ENCODE peak calls at places on chromosomes 6 and 20, in four cellular contexts. L is HFF-Myc; B is astrocyte; H is CD8-positive, alpha-beta T cell. F is an unnamed sample.

GRCh38 chr6:22925920-22926587 is 356.7 kb downstream of the HDGFL1 start:
- DNase-seq in L (no peak), B (no peak), H (no peak), F (no peak)

GRCh38 chr6:37285861-37286311 is 27.9 kb upstream of the TMEM217 start:
- DNase-seq in L (no peak), B (no peak), H (no peak), F (no peak)

GRCh38 chr6:72554761-72555221 is 67.1 kb upstream of the KCNQ5 start:
- DNase-seq in L (no peak), B (peak; percentile 57), H (no peak), F (no peak)

GRCh38 chr6:34246563-34247391 is 2.0 kb downstream of the SMIM29 start:
- DNase-seq in L (no peak), B (no peak), H (peak; percentile 55), F (peak; percentile 49)

GRCh38 chr6:44044154-44044539 is 83.1 kb downstream of the MRPL14 start:
- DNase-seq in L (no peak), B (no peak), H (no peak), F (peak; percentile 12)

GRCh38 chr20:25389858-25390537 is 637 bp downstream of the ABHD12 start:
- DNase-seq in L (no peak), B (no peak), H (peak; percentile 15), F (peak; percentile 43)

GRCh38 chr20:38275815-38276550 is 15.4 kb upstream of the KIAA1755 start:
- DNase-seq in L (peak; percentile 61), B (peak; percentile 89), H (no peak), F (no peak)

GRCh38 chr6:138997136-138997535 is 9.1 kb upstream of the REPS1 start:
- DNase-seq in L (no peak), B (no peak), H (no peak), F (no peak)

GRCh38 chr6:143911028-143911427 is 46.8 kb downstream of the ZC2HC1B start:
- DNase-seq in L (no peak), B (no peak), H (no peak), F (no peak)

GRCh38 chr6:38364127-38364526 is 275.6 kb downstream of the BTBD9 start:
- DNase-seq in L (no peak), B (no peak), H (no peak), F (no peak)

GRCh38 chr20:21184810-21185209 is 58.9 kb downstream of the KIZ start:
- DNase-seq in L (no peak), B (peak; percentile 11), H (no peak), F (no peak)

GRCh38 chr6:114096553-114097172 is 125.7 kb upstream of the HDAC2 start:
- DNase-seq in L (no peak), B (no peak), H (no peak), F (no peak)

GRCh38 chr6:13272131-13273046 is 55.9 kb downstream of the TBC1D7 start:
- DNase-seq in L (no peak), B (peak; percentile 54), H (no peak), F (peak; percentile 30)

GRCh38 chr6:75431379-75431778 is 62.2 kb downstream of the FILIP1 start:
- DNase-seq in L (no peak), B (no peak), H (no peak), F (no peak)

GRCh38 chr20:50094522-50094921 is 18.4 kb downstream of the UBE2V1 start:
- DNase-seq in L (no peak), B (no peak), H (no peak), F (no peak)

GRCh38 chr6:151068761-151069312 is 170.9 kb upstream of the AKAP12 start:
- DNase-seq in L (no peak), B (peak; percentile 91), H (no peak), F (no peak)

GRCh38 chr20:1937316-1937976 is 42.2 kb downstream of the SIRPA start:
- DNase-seq in L (no peak), B (no peak), H (no peak), F (no peak)

GRCh38 chr6:105326216-105326615 is 76.7 kb downstream of the PREP start:
- DNase-seq in L (peak; percentile 73), B (peak; percentile 87), H (no peak), F (no peak)

GRCh38 chr6:170369439-170369838 is 62.9 kb downstream of the FAM120B start:
- DNase-seq in L (no peak), B (no peak), H (no peak), F (no peak)

GRCh38 chr20:3543901-3544507 is 73.2 kb downstream of the ATRN start:
- DNase-seq in L (no peak), B (peak; percentile 97), H (no peak), F (no peak)

GRCh38 chr6:149746147-149746946 is at the start of gene NUP43:
- DNase-seq in L (peak; percentile 95), B (peak; percentile 93), H (peak; percentile 94), F (peak; percentile 91)
- TF ChIP-seq CTCF in L (peak; percentile 29), B (peak; percentile 35), H (peak; percentile 54), F (peak; percentile 71)

GRCh38 chr6:169326067-169326799 is 72.6 kb upstream of the THBS2 start:
- DNase-seq in L (no peak), B (peak; percentile 23), H (no peak), F (no peak)
- TF ChIP-seq CTCF in L (peak; percentile 45), B (no peak), H (no peak), F (no peak)

DNA sequence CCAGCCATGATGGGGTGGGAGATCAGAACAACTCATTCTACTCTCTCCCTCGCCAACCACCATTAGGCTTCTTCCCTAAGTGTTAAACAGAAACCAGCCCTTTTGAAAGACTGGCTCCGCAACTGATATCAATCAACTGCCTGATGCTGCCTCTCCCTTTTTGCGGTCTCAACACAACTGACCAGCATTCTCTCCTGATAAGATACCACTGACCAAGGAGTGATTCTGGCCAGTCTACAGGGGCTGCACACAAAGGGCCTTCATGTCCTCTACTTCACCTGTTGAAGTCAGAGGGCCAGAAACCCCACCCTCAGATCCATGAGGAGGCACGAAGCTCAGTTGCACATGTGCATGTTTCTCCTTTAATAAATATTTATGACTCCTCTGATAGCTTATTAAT is 145.1 kb downstream of the CD24 start:
- DNase-seq in L (no peak), B (no peak), H (no peak), F (no peak)
- TF ChIP-seq CTCF in L (no peak), B (no peak), H (no peak), F (no peak)

DNA sequence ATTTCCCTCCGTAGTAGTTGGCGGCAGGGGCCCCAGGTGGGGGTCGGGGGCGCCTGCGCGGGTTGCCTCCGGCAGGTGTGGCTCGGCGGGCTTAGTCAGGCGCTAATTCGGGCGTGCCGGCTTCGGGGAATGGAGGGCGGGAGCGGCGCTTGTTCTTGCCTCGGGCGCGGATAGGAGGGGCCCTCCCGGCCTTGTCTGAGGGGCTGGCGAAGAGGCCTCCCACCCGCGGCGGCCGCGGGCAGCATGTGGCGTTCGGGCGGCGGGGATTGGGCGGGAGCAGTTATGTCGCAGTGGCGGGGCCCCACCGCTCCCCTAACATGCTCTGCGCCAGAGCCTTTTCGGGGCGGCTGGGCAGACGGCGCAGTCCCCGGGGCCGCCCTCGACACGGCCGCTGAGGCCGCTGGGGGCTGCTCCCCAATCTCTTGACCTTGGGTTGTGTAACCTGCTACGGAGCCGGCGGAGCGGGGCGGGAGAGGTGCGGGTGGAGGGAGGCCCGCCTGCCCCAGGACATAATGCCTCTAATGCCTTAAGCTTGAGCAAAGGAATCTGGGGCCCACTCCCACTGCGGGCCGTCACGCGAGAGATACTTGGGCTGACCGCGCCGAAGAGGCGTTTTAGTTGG is 1.1 kb downstream of the AMD1 start:
- DNase-seq in L (no peak), B (no peak), H (peak; percentile 70), F (peak; percentile 46)
- TF ChIP-seq CTCF in L (no peak), B (no peak), H (no peak), F (no peak)